ENCODE peak calls at places on chromosomes 7 and 10, in four cellular contexts. K is mesendoderm, D is iPS DF 6.9, L is GM23248. M is an unnamed sample.

GRCh38 chr10:72133517-72133916 is 45.2 kb upstream of the SPOCK2 start:
- DNase-seq in K (no peak), D (no peak), L (peak; percentile 81), M (no peak)

GRCh38 chr10:116708386-116708785 is 34.0 kb downstream of the HSPA12A start:
- DNase-seq in K (no peak), D (no peak), L (peak; percentile 89), M (no peak)

GRCh38 chr10:22992075-22992474 is 64.2 kb downstream of the ARMC3 start:
- DNase-seq in K (no peak), D (no peak), L (no peak), M (no peak)

GRCh38 chr10:68235591-68235990 is 3.7 kb upstream of the ATOH7 start:
- DNase-seq in K (no peak), D (no peak), L (no peak), M (no peak)

GRCh38 chr7:93016085-93016471 is 101.7 kb downstream of the SAMD9 start:
- DNase-seq in K (peak; percentile 11), D (no peak), L (peak; percentile 33), M (no peak)

GRCh38 chr7:116364469-116364868 is 135.1 kb upstream of the CAV2 start:
- DNase-seq in K (no peak), D (no peak), L (no peak), M (no peak)

GRCh38 chr7:142749218-142749993 is at the start of gene PRSS1:
- DNase-seq in K (peak; percentile 81), D (no peak), L (no peak), M (no peak)

GRCh38 chr10:133608855-133609254 is 17.7 kb downstream of the FRG2B start:
- DNase-seq in K (peak; percentile 1), D (no peak), L (peak; percentile 59), M (no peak)

GRCh38 chr10:52741851-52742250 is 30.7 kb downstream of the MBL2 start:
- DNase-seq in K (no peak), D (no peak), L (no peak), M (no peak)

GRCh38 chr7:141073641-141074161 is at the start of gene TMEM178B:
- DNase-seq in K (peak; percentile 60), D (no peak), L (peak; percentile 7), M (no peak)

GRCh38 chr7:80724249-80724871 is 85.9 kb downstream of the CD36 start:
- DNase-seq in K (peak; percentile 65), D (no peak), L (peak; percentile 86), M (no peak)

GRCh38 chr7:27641576-27642230 is 21.0 kb downstream of the HIBADH start:
- DNase-seq in K (no peak), D (no peak), L (peak; percentile 38), M (no peak)

DNA sequence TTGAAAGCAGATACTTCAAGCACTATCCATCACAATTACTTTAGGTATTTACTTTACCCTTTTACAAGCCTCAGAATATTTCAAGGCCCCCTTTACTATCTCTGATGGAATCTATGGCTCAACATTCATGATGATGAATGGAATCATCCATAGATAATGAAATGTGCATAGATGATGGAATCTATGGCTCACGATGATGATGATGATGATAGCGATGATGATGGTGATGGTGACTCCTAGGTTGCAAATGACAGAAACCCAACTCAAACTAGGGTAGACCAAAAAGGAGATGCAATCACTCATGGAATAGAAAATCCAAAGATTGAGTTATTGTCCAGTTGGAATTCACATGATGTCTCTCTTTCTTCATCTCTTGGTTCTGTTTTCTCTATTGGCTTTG is 55.7 kb downstream of the NEBL start:
- DNase-seq in K (no peak), D (no peak), L (no peak), M (no peak)
- H3K27ac ChIP-seq in K (no peak overlapping the region), D (no peak overlapping the region), L (no peak overlapping the region), M (no peak overlapping the region)

DNA sequence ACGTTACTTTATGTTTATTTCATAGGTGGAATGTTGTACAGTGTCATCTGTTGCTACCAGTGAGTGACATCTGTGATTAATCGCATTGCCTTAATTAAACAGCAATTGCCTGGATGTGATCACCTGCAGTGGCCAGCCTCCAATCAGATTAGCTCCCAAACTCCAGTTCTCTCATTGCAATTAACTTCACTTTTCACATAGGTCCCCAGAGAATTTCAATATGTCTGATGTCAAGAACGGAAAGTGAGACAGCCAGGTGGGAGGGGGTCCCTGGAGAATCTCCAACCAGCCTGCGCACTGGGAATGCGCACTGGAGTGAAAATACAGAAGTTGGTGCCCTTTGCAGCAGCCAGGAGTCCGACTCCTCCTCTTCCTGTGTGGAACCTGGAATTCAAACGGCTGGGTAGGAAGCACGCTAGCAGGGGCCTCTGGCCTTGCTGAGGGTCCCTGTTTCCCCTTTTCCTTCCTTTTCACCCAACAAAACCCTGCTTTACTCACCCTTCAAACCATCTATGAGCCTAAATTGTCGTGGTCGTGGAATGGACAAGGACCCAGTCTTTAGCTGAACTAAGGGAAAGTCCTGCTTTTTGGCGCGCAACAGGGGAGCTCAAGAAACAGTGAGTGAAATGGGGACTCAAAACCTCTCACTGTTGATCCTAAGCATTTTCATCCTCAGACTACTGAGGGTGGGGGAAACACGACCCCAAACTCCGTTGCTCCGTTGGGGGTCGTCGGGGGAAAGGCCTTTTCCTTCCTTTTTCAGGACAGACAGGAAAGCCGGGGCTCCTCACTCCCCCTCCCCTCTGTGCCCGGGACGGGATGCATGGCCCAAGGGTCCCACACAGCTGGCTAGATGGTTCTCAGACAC is 1355.5 kb upstream of the LRRTM3 start:
- DNase-seq in K (peak; percentile 92), D (no peak), L (no peak), M (peak; percentile 53)
- H3K27ac ChIP-seq in K (peak overlapping the region; percentile 33), D (no peak overlapping the region), L (no peak overlapping the region), M (no peak overlapping the region)

GRCh38 chr10:102781089-102781920 is 37.6 kb downstream of the WBP1L start:
- DNase-seq in K (peak; percentile 79), D (no peak), L (no peak), M (no peak)

GRCh38 chr10:102781921-102782542 is 38.3 kb downstream of the WBP1L start:
- DNase-seq in K (no peak), D (no peak), L (peak; percentile 55), M (no peak)

GRCh38 chr10:102778781-102779180 is 35.0 kb downstream of the WBP1L start:
- DNase-seq in K (no peak), D (no peak), L (no peak), M (no peak)

GRCh38 chr10:102779680-102780079 is 35.9 kb downstream of the WBP1L start:
- DNase-seq in K (no peak), D (no peak), L (peak; percentile 52), M (no peak)

GRCh38 chr10:102780246-102780645 is 36.5 kb downstream of the WBP1L start:
- DNase-seq in K (no peak), D (no peak), L (peak; percentile 80), M (no peak)
- H3K27ac ChIP-seq in K (no peak overlapping the region), D (no peak overlapping the region), L (peak overlapping the region; percentile 40), M (peak overlapping the region; percentile 85)

GRCh38 chr10:58967551-58968418 is 208.7 kb upstream of the PHYHIPL start:
- DNase-seq in K (peak; percentile 93), D (peak; percentile 41), L (no peak), M (peak; percentile 49)
- H3K27ac ChIP-seq in K (no peak overlapping the region), D (no peak overlapping the region), L (no peak overlapping the region), M (no peak overlapping the region)

GRCh38 chr7:55150166-55150565 is 131.3 kb downstream of the EGFR start:
- DNase-seq in K (no peak), D (no peak), L (no peak), M (no peak)
- H3K27ac ChIP-seq in K (no peak overlapping the region), D (no peak overlapping the region), L (no peak overlapping the region), M (no peak overlapping the region)

DNA sequence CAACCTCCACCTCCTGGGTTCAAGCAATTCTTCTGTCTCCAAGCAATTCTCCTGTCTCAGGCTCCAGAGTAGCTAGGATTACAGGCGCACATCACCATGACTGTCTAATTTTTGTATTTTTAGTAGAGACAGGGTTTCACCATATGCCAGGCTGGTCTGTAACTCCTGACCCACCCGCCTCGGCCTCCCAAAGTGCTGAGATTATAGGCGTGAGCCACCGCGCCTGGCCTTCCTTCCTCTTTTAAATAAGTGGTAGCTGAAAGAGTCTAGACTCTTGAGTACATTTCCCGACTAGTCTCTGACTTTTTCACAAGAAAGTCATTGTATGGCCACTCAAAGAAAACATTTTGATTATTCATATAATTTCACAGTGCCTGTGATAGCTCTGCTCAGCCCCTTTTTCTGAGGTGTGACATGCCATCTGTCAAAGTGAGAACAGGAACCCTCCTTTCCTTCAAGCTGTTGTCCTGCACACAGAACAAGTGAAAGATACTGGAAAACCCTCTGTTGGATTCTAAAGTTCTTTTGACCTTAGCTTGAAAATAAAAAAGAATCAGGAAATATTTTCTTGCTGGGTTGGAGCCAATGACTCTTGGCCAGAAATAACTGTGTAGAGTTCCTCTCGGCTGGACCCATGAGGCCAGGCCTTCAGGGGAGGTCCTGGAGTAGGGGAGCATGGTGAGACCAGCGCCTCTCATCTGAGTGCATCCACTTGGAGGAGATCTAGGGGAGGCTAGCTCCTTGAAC is 636.0 kb upstream of the ANKRD30A start:
- DNase-seq in K (peak; percentile 6), D (no peak), L (no peak), M (no peak)
- H3K27ac ChIP-seq in K (no peak overlapping the region), D (no peak overlapping the region), L (peak overlapping the region; percentile 88), M (no peak overlapping the region)

GRCh38 chr10:5242585-5242984 is 45.9 kb downstream of the AKR1C4 start:
- DNase-seq in K (no peak), D (no peak), L (no peak), M (no peak)
- H3K27ac ChIP-seq in K (no peak overlapping the region), D (no peak overlapping the region), L (no peak overlapping the region), M (no peak overlapping the region)

GRCh38 chr10:96556003-96556402 is 30.8 kb downstream of the TM9SF3 start:
- DNase-seq in K (peak; percentile 20), D (no peak), L (peak; percentile 43), M (no peak)

GRCh38 chr10:96560489-96560888 is 26.3 kb downstream of the TM9SF3 start:
- DNase-seq in K (no peak), D (no peak), L (no peak), M (no peak)

GRCh38 chr10:96565774-96566173 is 21.0 kb downstream of the TM9SF3 start:
- DNase-seq in K (no peak), D (no peak), L (peak; percentile 74), M (no peak)

GRCh38 chr10:96560970-96561887 is 25.6 kb downstream of the TM9SF3 start:
- DNase-seq in K (no peak), D (no peak), L (peak; percentile 62), M (no peak)
- H3K27ac ChIP-seq in K (no peak overlapping the region), D (no peak overlapping the region), L (peak overlapping the region; percentile 41), M (no peak overlapping the region)

GRCh38 chr7:1884583-1885350 is 214.7 kb downstream of the ELFN1 start:
- DNase-seq in K (no peak), D (no peak), L (peak; percentile 66), M (no peak)
- H3K27ac ChIP-seq in K (no peak overlapping the region), D (no peak overlapping the region), L (no peak overlapping the region), M (no peak overlapping the region)